ENCODE peak calls at places on chromosomes 7 and 10, in nine cellular contexts. S is lower lobe of right lung, K is fibroblast of pulmonary artery, L is PC-3, W is IMR-90, E is epithelial cell of esophagus, D is cardiac fibroblast, Z is brain microvascular endothelial cell, M is bronchial epithelial cell. N is an unnamed sample.

GRCh38 chr10:5987747-5988146 is 10.4 kb upstream of the IL15RA start:
- DNase-seq in S (no peak), K (no peak), L (no peak), W (no peak), E (no peak), D (no peak), Z (no peak), M (no peak), N (no peak)

GRCh38 chr7:4845740-4846142 is 16.1 kb downstream of the PAPOLB start:
- DNase-seq in S (no peak), K (peak; percentile 56), L (no peak), W (no peak), E (no peak), D (peak; percentile 58), Z (no peak), M (no peak), N (no peak)

GRCh38 chr10:103724074-103724473 is 131.3 kb downstream of the SH3PXD2A start:
- DNase-seq in S (no peak), K (no peak), L (no peak), W (no peak), E (no peak), D (no peak), Z (no peak), M (no peak), N (no peak)

GRCh38 chr7:101625076-101625914 is 3.8 kb downstream of the MYL10 start:
- DNase-seq in S (no peak), K (peak; percentile 16), L (no peak), W (peak; percentile 29), E (no peak), D (peak; percentile 44), Z (peak; percentile 35), M (no peak), N (no peak)

GRCh38 chr10:58590924-58591323 is 78.3 kb downstream of the BICC1 start:
- DNase-seq in S (no peak), K (peak; percentile 53), L (no peak), W (peak; percentile 44), E (no peak), D (peak; percentile 44), Z (peak; percentile 17), M (peak; percentile 17), N (no peak)

GRCh38 chr7:131605280-131605878 is 49.0 kb upstream of the PODXL start:
- DNase-seq in S (no peak), K (no peak), L (no peak), W (no peak), E (no peak), D (peak; percentile 18), Z (no peak), M (no peak), N (no peak)

GRCh38 chr10:69803809-69804208 is 2.1 kb downstream of the COL13A1 start:
- DNase-seq in S (no peak), K (no peak), L (peak; percentile 38), W (no peak), E (no peak), D (no peak), Z (no peak), M (no peak), N (no peak)

GRCh38 chr10:133467286-133467911 is 13.7 kb downstream of the SCART1 start:
- DNase-seq in S (no peak), K (no peak), L (no peak), W (no peak), E (no peak), D (no peak), Z (no peak), M (no peak), N (no peak)

GRCh38 chr7:131518626-131519025 is 37.8 kb downstream of the PODXL start:
- DNase-seq in S (no peak), K (no peak), L (no peak), W (no peak), E (no peak), D (no peak), Z (no peak), M (no peak), N (no peak)

GRCh38 chr10:72132854-72133253 is 44.5 kb upstream of the SPOCK2 start:
- DNase-seq in S (no peak), K (no peak), L (no peak), W (no peak), E (no peak), D (no peak), Z (no peak), M (no peak), N (no peak)
- H3K4me3 ChIP-seq in S (no peak overlapping the region), K (no peak overlapping the region), L (no peak overlapping the region), W (no peak overlapping the region), E (no peak overlapping the region), D (no peak overlapping the region), Z (no peak overlapping the region), M (no peak overlapping the region), N (no peak overlapping the region)

GRCh38 chr7:99392659-99393362 is 15.6 kb downstream of the PDAP1 start:
- DNase-seq in S (peak; percentile 88), K (no peak), L (no peak), W (no peak), E (peak; percentile 72), D (peak; percentile 56), Z (no peak), M (peak; percentile 65), N (peak; percentile 69)
- TF ChIP-seq CTCF in S (no peak), K (no peak), L (no peak), W (no peak), E (no peak), D (no peak), Z (no peak), M (no peak), N (no peak)

DNA sequence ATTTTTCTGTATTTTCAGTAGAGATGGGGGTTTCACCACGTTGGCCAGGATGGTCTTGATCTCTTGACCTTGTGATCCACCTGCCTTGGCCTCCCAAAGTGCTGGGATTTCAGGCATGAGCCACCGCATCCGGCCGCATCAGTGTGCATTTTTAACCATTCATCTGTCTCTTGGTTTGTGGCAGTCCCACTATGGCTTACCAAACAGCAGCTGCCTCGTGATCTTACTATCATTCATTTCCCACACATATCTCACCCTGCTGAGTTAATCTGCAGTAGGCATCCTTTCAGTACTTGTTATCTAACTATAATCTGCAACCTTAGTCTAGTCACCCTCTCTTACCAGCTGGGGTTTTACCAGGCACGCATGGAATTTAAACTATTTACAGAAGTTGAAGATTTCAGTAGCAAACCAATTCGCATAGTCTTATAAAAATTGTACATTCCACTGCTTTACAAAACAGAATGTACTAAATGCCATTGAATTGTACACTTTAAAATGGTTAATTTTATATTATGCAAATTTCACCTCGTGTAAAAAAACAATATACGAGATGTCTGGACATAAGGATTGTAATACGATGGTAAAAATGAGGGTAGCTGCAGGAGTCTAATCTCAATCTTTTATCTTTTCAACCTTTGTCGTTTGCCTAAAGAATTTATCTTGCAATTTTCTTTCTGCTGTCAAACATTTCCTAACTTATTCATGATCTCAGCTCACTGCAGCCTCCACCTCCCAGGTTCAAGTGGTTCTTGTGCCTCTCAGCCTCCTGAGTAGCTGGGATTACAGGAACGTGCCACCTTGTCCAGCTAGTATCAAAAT is 4.6 kb upstream of the TBC1D12 start:
- DNase-seq in S (no peak), K (peak; percentile 47), L (peak; percentile 20), W (peak; percentile 35), E (no peak), D (peak; percentile 27), Z (peak; percentile 69), M (no peak), N (no peak)
- H3K4me3 ChIP-seq in S (no peak overlapping the region), K (no peak overlapping the region), L (no peak overlapping the region), W (no peak overlapping the region), E (no peak overlapping the region), D (no peak overlapping the region), Z (no peak overlapping the region), M (no peak overlapping the region), N (no peak overlapping the region)

GRCh38 chr7:52917982-52918578 is 117.4 kb upstream of the POM121L12 start:
- DNase-seq in S (no peak), K (no peak), L (peak; percentile 20), W (no peak), E (no peak), D (no peak), Z (no peak), M (peak; percentile 0), N (no peak)
- TF ChIP-seq CTCF in S (no peak), K (no peak), L (peak; percentile 68), W (no peak), E (no peak), D (no peak), Z (no peak), M (peak; percentile 31), N (peak; percentile 37)

DNA sequence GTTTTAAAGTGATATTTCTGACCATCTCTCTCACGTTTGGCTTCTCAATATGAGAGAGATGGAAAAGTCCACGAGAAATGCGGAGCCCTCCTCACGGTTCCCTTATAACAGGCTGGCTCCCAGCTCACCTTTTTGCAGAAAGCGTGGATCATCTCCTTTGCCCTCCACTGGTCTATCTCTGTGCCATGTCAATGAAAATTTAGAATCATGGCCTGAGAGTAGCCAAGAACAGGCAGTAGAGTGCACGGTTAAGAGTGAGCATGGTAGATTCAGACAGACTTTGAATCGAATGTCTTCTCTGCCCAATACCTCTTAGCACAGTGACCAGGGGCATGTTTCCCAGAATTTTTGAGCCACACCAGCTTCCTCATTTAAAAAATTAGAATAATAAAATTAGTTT is 1.1 kb downstream of the GIMAP7 start:
- DNase-seq in S (no peak), K (no peak), L (no peak), W (no peak), E (no peak), D (no peak), Z (no peak), M (no peak), N (no peak)
- H3K4me3 ChIP-seq in S (peak overlapping the region; percentile 63), K (no peak overlapping the region), L (no peak overlapping the region), W (no peak overlapping the region), E (no peak overlapping the region), D (no peak overlapping the region), Z (no peak overlapping the region), M (no peak overlapping the region), N (no peak overlapping the region)